ENCODE peak calls at places on chromosomes 4 and X, in five cellular contexts. R is GM23338, S is SJSA1, H is psoas muscle, Z is left lung. P is an unnamed sample.

GRCh38 chr4:177596035-177596434 is 153.8 kb upstream of the AGA start:
- DNase-seq in R (no peak), Z (no peak), H (peak; percentile 29), S (peak; percentile 56), P (no peak)

GRCh38 chrX:48025561-48025960 is 18.8 kb downstream of the SPACA5 start:
- DNase-seq in S (no peak), H (no peak), R (peak; percentile 79), Z (no peak), P (no peak)

GRCh38 chr4:46886711-46887110 is 22.3 kb downstream of the COX7B2 start:
- DNase-seq in H (no peak), R (no peak), Z (no peak), S (no peak), P (no peak)

GRCh38 chr4:5749568-5749967 is 38.6 kb downstream of the EVC start:
- DNase-seq in S (no peak), R (no peak), H (no peak), Z (peak; percentile 51), P (no peak)

GRCh38 chrX:17500145-17500579 is 125.2 kb downstream of the NHS start:
- DNase-seq in Z (no peak), S (no peak), R (no peak), H (no peak), P (no peak)

GRCh38 chr4:186724048-186724860 is 598 bp upstream of the FAT1 start:
- DNase-seq in S (no peak), Z (peak; percentile 80), R (peak; percentile 91), H (peak; percentile 40), P (peak; percentile 59)

GRCh38 chr4:107619065-107619464 is 101.0 kb downstream of the PAPSS1 start:
- DNase-seq in R (no peak), S (peak; percentile 82), Z (no peak), H (peak; percentile 14), P (no peak)

GRCh38 chrX:3435057-3435456 is 88.6 kb upstream of the MXRA5 start:
- DNase-seq in S (no peak), Z (no peak), H (no peak), R (no peak), P (no peak)

GRCh38 chr4:57418133-57418532 is 307.9 kb upstream of the IGFBP7 start:
- DNase-seq in H (no peak), S (no peak), R (no peak), Z (no peak), P (no peak)

GRCh38 chrX:45852884-45853283 is 652.2 kb upstream of the DIPK2B start:
- DNase-seq in R (peak; percentile 28), S (no peak), H (no peak), Z (no peak), P (no peak)

GRCh38 chrX:53263597-53264094 is 17.7 kb downstream of the IQSEC2 start:
- DNase-seq in H (no peak), Z (no peak), S (peak; percentile 77), R (no peak), P (no peak)

GRCh38 chrX:41118156-41118555 is 32.9 kb downstream of the USP9X start:
- DNase-seq in Z (no peak), H (no peak), R (no peak), S (no peak), P (no peak)

GRCh38 chr4:82372502-82372873 is 1.3 kb downstream of the HNRNPD start:
- DNase-seq in H (no peak), S (no peak), Z (no peak), R (peak; percentile 62), P (no peak)

GRCh38 chr4:73609688-73610087 is 10.5 kb downstream of the RASSF6 start:
- DNase-seq in Z (no peak), S (no peak), H (no peak), R (no peak), P (no peak)

GRCh38 chr4:99811850-99812249 is 4.8 kb upstream of the DAPP1 start:
- DNase-seq in Z (no peak), R (peak; percentile 80), H (no peak), S (no peak), P (no peak)

GRCh38 chr4:143356493-143356892 is 19.8 kb downstream of the GAB1 start:
- DNase-seq in H (no peak), S (no peak), Z (no peak), R (peak; percentile 40), P (no peak)

GRCh38 chr4:97845758-97846157 is 297.5 kb downstream of the STPG2 start:
- DNase-seq in S (no peak), H (no peak), R (peak; percentile 53), Z (no peak), P (no peak)

GRCh38 chrX:30228526-30228925 is 1.9 kb upstream of the MAGEB3 start:
- DNase-seq in H (no peak), R (peak; percentile 59), S (no peak), Z (no peak), P (no peak)

GRCh38 chrX:7444967-7445366 is 297.0 kb upstream of the PUDP start:
- DNase-seq in R (no peak), S (no peak), H (no peak), Z (no peak), P (no peak)

GRCh38 chrX:104913348-104913747 is 307.1 kb downstream of the TEX13A start:
- DNase-seq in Z (no peak), R (peak; percentile 53), H (no peak), S (no peak), P (no peak)

DNA sequence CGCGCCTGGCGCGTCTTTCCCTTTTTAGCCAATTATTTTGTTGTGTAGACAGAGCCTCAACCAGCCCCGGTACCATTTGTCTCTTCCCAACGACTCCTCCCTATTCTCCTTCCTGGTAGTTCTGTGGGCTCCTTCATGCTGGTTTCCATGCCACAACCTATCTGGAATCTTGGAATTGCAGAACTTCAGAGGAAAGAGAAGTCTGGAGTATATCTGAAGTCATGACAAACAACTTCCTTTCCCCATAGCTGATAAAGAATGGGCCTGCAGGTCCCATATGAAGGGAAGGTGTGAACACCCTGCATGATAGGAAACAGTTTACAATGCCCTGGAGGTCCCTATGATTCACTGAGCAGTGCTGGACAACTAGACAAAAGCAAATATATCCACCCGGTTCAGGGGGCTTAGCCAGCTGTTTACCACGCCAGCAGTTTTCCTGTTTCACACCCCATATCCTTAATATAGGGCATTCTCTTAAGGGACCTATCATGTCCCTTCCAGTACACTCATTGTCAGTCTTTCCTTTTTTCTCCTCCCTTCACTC is 19.4 kb downstream of the FAM9C start:
- DNase-seq in S (no peak), H (no peak), Z (no peak), R (no peak), P (no peak)
- H3K4me1 ChIP-seq in S (peaks cover 60% of the 10 kb centered on the region), H (no peaks in the 10 kb centered on the region), Z (peaks cover 11% of the 10 kb centered on the region), R (peaks cover 22% of the 10 kb centered on the region), P (peaks cover 15% of the 10 kb centered on the region)

GRCh38 chrX:69156638-69157037 is 8.6 kb downstream of the PJA1 start:
- DNase-seq in H (no peak), R (no peak), S (no peak), Z (no peak), P (no peak)
- H3K4me1 ChIP-seq in H (peaks cover 3% of the 10 kb centered on the region), R (peaks cover 29% of the 10 kb centered on the region), S (no peaks in the 10 kb centered on the region), Z (no peaks in the 10 kb centered on the region), P (peaks cover 6% of the 10 kb centered on the region)

GRCh38 chr4:21973850-21974249 is 25.3 kb upstream of the KCNIP4 start:
- DNase-seq in R (peak; percentile 26), Z (no peak), H (no peak), S (no peak), P (no peak)
- H3K4me1 ChIP-seq in R (peaks cover 7% of the 10 kb centered on the region), Z (no peaks in the 10 kb centered on the region), H (no peaks in the 10 kb centered on the region), S (no peaks in the 10 kb centered on the region), P (no peaks in the 10 kb centered on the region)

DNA sequence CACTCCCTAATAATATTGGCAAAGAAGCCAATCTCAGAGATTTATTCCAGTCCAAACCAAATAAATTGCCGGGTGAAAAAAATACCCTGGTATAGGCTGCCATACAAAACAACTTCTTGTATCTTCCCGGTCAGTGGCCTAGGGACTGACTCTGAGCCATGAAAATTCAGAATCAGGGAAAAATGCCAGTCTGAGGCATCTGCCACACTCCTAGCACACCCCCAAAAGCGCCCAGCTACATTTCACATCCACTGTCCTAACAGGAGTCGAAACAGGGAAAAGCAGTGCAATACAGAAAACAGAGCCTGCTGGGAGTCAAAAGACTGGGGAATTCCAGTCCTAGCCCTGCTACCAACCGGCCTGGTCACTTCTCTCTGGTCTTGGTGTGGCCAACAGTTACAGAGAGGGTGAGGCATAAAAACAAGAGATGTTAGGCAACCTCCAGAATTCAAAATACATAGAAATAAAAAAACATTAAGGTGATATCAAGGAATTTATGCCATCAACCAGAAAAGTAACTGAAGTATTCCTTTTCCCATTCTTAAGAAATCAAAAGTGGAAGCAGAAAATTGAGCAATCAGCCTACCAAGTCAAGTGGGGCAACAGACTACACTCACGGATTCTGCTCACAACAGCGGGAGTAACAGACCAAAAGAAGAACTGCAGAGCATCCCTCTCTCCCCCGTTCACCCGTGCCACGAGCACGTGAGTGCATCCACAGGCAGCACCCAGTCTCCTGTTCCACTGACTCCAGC is 29.5 kb downstream of the AFAP1 start:
- DNase-seq in S (no peak), Z (no peak), H (no peak), R (no peak), P (no peak)
- H3K4me1 ChIP-seq in S (peaks cover 23% of the 10 kb centered on the region), Z (peaks cover 9% of the 10 kb centered on the region), H (no peaks in the 10 kb centered on the region), R (peaks cover 65% of the 10 kb centered on the region), P (peaks cover 27% of the 10 kb centered on the region)

DNA sequence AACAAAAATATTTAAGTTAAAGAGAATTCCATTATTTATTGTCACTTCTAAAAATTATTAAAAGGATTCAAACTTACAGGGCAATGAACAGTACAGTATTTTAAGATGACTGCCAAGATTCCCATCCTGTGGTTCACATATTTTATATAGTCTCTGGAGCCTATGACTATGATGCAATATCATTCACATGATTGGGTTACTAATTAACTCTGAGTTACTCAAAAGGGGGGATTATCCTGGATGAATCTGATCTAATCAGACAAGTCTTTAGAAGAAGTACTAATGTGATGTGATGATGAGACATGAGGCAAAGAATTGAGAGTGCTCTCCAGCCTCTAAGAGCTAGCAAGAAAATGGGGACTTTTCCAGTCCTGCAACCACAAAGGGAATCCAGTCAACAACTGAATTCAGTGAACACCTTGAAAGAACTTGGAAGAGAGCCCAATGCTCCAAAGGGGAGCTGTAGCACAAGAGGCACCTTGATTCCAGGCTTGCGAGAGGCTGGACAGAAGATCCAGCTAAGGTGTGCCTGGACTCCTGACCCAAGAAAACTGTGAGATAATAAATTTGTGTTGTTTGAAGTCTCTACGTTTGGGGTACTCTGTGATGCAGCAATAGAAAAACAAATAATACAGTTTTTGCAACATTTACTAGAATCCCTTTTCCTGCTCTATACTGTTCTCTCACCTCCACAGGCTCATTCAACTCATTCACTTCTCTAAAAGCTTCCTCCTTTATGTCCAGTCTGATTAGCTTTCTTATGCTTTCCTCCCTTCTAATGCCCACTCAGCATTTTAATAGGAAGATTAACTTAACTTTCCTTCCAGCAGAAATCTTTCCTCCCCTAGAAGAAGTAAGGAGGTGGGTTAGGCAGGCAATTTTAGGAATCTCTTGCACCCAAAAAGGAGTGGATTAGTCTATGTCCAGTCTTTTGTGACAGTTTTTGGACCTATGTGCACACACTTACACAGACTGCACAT is 133.8 kb upstream of the LCORL start:
- DNase-seq in R (no peak), Z (no peak), H (no peak), S (no peak), P (no peak)
- H3K4me1 ChIP-seq in R (no peaks in the 10 kb centered on the region), Z (no peaks in the 10 kb centered on the region), H (no peaks in the 10 kb centered on the region), S (no peaks in the 10 kb centered on the region), P (no peaks in the 10 kb centered on the region)